ENCODE peak calls at places on chromosomes 11 and 22, in six cellular contexts. U is PC-3, J is adrenal gland, N is kidney, S is ascending aorta, P is OCI-LY7. R is an unnamed sample.

GRCh38 chr11:4480577-4481539 is 1.6 kb upstream of the OR52K1 start:
- DNase-seq in U (peak), J (no peak), N (no peak), S (no peak), P (no peak), R (no peak)

GRCh38 chr11:128246364-128247234 is 340.8 kb downstream of the ETS1 start:
- DNase-seq in U (no peak), J (no peak), N (no peak), S (no peak), P (no peak), R (no peak)

GRCh38 chr11:8384199-8384821 is 120.6 kb upstream of the LMO1 start:
- DNase-seq in U (peak), J (peak), N (peak), S (no peak), P (no peak), R (no peak)

GRCh38 chr11:86803641-86804040 is 3.3 kb downstream of the PRSS23 start:
- DNase-seq in U (peak), J (no peak), N (no peak), S (no peak), P (no peak), R (no peak)

GRCh38 chr11:76327223-76327622 is 53.7 kb downstream of the THAP12 start:
- DNase-seq in U (no peak), J (no peak), N (no peak), S (no peak), P (no peak), R (no peak)

GRCh38 chr11:130308059-130308458 is 6.7 kb downstream of the ZBTB44 start:
- DNase-seq in U (no peak), J (no peak), N (no peak), S (no peak), P (no peak), R (no peak)

GRCh38 chr22:44032126-44032730 is 8.1 kb downstream of the PARVB start:
- DNase-seq in U (no peak), J (no peak), N (peak), S (no peak), P (no peak), R (no peak)

GRCh38 chr11:113519989-113520613 is 44.9 kb upstream of the DRD2 start:
- DNase-seq in U (peak), J (no peak), N (no peak), S (no peak), P (no peak), R (no peak)

GRCh38 chr22:42376721-42377177 is 55.5 kb downstream of the NFAM1 start:
- DNase-seq in U (no peak), J (peak), N (peak), S (peak), P (no peak), R (no peak)

GRCh38 chr11:15660496-15660895 is 545.8 kb downstream of the INSC start:
- DNase-seq in U (no peak), J (no peak), N (no peak), S (no peak), P (no peak), R (no peak)

GRCh38 chr22:49329636-49330035 is 498.0 kb downstream of the BRD1 start:
- DNase-seq in U (no peak), J (no peak), N (no peak), S (no peak), P (no peak), R (no peak)

GRCh38 chr11:11349870-11350325 is 3.2 kb downstream of the CSNK2A3 start:
- DNase-seq in U (peak), J (peak), N (no peak), S (no peak), P (no peak), R (no peak)

GRCh38 chr22:26918236-26918635 is 260.8 kb downstream of the MIAT start:
- DNase-seq in U (no peak), J (no peak), N (no peak), S (no peak), P (no peak), R (no peak)

GRCh38 chr22:46537221-46537945 is at the start of gene CELSR1:
- DNase-seq in U (peak), J (no peak), N (peak), S (no peak), P (no peak), R (no peak)

GRCh38 chr11:132876301-132877071 is 655.8 kb downstream of the OPCML start:
- DNase-seq in U (no peak), J (no peak), N (no peak), S (no peak), P (no peak), R (no peak)

GRCh38 chr22:27820896-27821866 is 19.6 kb upstream of the MN1 start:
- DNase-seq in U (no peak), J (no peak), N (no peak), S (no peak), P (no peak), R (no peak)

GRCh38 chr11:77082838-77083552 is 16.2 kb downstream of the CAPN5 start:
- DNase-seq in U (no peak), J (peak), N (peak), S (peak), P (no peak), R (peak)

GRCh38 chr11:30422389-30422788 is 99.5 kb downstream of the ARL14EP start:
- DNase-seq in U (no peak), J (no peak), N (no peak), S (no peak), P (no peak), R (no peak)

GRCh38 chr11:625636-626319 is 1.0 kb upstream of the CDHR5 start:
- DNase-seq in U (no peak), J (no peak), N (peak), S (no peak), P (no peak), R (no peak)

GRCh38 chr22:50671641-50672040 is 982 bp upstream of the SHANK3 start:
- DNase-seq in U (no peak), J (no peak), N (no peak), S (no peak), P (no peak), R (no peak)

GRCh38 chr22:49971232-49972162 is 10.9 kb downstream of the PIM3 start:
- DNase-seq in U (peak), J (peak), N (peak), S (no peak), P (no peak), R (peak)

DNA sequence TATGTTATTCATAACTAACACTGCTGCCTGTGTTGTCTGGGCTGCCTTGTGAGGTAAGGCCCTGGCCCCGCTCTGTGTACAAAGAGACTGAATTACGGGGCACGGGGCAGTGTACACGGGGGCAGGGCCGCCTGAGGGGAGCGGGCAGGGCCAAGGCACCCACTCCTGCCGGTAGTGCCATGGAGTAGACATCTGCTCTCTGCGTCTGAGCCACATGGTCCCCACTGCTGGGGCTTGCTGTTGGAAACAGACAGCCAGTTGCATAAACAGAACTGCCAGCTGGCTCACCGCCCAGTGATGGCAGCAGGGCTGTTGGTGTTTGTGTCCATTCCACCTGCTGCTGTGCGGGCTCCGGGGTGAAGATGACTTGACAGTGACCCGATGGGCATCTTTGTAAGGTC is 19.8 kb downstream of the FAM118A start:
- DNase-seq in U (no peak), J (no peak), N (no peak), S (no peak), P (no peak), R (no peak)
- H3K27ac ChIP-seq in U (no peak), J (no peak), N (no peak), S (no peak), P (no peak), R (no peak)

GRCh38 chr11:35144103-35144741 is 5.3 kb downstream of the CD44 start:
- DNase-seq in U (peak), J (no peak), N (no peak), S (no peak), P (peak), R (peak)
- TF ChIP-seq CTCF in U (no peak), J (no peak), N (no peak), S (no peak), P (no peak), R (no peak)

GRCh38 chr11:63611395-63611747 is 2.9 kb downstream of the PLAAT3 start:
- DNase-seq in U (no peak), J (no peak), N (no peak), S (no peak), P (no peak), R (no peak)

GRCh38 chr11:63608353-63609345 is 5.6 kb downstream of the PLAAT3 start:
- DNase-seq in U (no peak), J (no peak), N (no peak), S (no peak), P (no peak), R (no peak)

GRCh38 chr11:63609971-63610580 is 4.2 kb downstream of the PLAAT3 start:
- DNase-seq in U (no peak), J (no peak), N (no peak), S (no peak), P (no peak), R (no peak)

GRCh38 chr11:63610604-63611394 is 3.4 kb downstream of the PLAAT3 start:
- DNase-seq in U (no peak), J (peak), N (no peak), S (no peak), P (no peak), R (no peak)

DNA sequence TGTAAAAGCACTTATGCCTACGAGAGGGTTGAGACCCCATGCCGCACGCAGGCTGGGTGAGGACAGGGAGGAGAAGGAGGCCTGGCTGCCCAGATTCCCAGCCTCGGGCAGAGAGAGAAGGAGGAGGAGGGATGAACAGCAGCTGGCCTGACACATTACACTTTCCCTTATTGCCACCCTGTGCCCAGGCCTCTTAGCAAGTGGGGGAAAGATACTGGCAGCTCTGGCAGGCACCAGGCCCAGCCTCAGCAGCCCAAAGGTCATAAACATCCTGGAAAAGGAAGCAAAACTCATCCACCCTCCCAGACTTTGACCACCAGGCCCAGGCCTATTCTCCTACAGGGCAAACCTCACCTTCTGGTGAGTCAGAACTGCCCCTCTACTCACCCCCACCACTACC is 4.7 kb downstream of the PLAAT3 start:
- DNase-seq in U (no peak), J (no peak), N (no peak), S (no peak), P (no peak), R (no peak)
- H3K27ac ChIP-seq in U (no peak), J (no peak), N (peak), S (peak), P (no peak), R (no peak)

GRCh38 chr22:37563153-37564081 is 3.1 kb downstream of the CDC42EP1 start:
- DNase-seq in U (peak), J (peak), N (peak), S (no peak), P (no peak), R (no peak)

GRCh38 chr22:37560682-37561208 is 465 bp downstream of the CDC42EP1 start:
- DNase-seq in U (peak), J (peak), N (peak), S (no peak), P (no peak), R (no peak)

GRCh38 chr22:37564111-37564711 is 3.9 kb downstream of the CDC42EP1 start:
- DNase-seq in U (no peak), J (peak), N (no peak), S (no peak), P (no peak), R (no peak)

GRCh38 chr22:37561209-37562048 is 1.1 kb downstream of the CDC42EP1 start:
- DNase-seq in U (peak), J (peak), N (peak), S (peak), P (peak), R (peak)

DNA sequence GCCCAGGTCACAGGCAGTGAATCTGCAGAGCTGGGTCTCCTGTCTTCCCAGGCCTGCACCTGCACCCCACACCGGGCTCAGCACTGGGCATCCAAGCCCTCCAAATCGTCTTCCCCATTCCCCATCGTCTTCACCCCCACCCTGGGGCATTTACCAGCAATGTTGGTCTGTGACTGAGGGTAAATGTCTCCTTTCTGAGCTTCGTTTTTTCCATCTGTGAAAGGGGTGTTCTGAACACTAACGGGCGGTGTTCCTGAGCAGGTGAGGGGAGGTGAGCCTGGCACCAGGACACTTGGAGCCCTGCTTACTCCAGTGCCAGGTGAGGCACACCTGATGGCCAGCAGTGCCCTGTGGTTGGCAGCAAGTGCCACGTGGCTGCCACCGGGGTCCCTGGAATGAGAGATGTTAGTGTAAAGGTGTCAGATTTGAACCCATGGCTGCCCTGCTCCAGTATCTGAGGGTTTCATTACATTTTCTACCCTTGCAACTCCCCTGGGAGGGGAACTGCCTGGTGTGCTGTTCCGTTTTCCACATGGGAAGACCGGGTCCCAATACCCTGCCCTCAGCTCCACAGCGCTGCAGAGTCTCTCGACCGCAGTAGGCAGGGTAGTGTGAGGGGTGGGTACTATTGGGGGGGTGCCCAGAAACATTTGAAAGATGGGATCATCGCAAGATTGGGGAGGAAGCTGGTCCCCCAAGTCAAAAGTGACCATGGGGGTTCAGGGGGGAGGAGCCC is 1.9 kb downstream of the CDC42EP1 start:
- DNase-seq in U (no peak), J (no peak), N (no peak), S (no peak), P (no peak), R (no peak)
- TF ChIP-seq CTCF in U (no peak), J (no peak), N (no peak), S (no peak), P (peak), R (peak)